ENCODE peak calls at places on chromosome 12, in five cellular contexts. N, O, V, S and Y are unnamed samples.

GRCh38 chr12:25648460-25648859 is 95.4 kb upstream of the LMNTD1 start:
- DNase-seq in N (no peak), O (peak), V (peak), S (peak), Y (peak)

GRCh38 chr12:58668831-58669230 is 251.5 kb downstream of the LRIG3 start:
- DNase-seq in N (no peak), O (no peak), V (peak), S (no peak), Y (no peak)

GRCh38 chr12:18171571-18171970 is 81.6 kb upstream of the RERGL start:
- DNase-seq in N (no peak), O (no peak), V (no peak), S (no peak), Y (no peak)

GRCh38 chr12:131740626-131741025 is 29.7 kb downstream of the SFSWAP start:
- DNase-seq in N (no peak), O (no peak), V (no peak), S (no peak), Y (no peak)

GRCh38 chr12:93773122-93773871 is 96.1 kb downstream of the CRADD start:
- DNase-seq in N (no peak), O (no peak), V (no peak), S (no peak), Y (no peak)

GRCh38 chr12:108273217-108273616 is 65.9 kb downstream of the CMKLR1 start:
- DNase-seq in N (no peak), O (no peak), V (no peak), S (no peak), Y (no peak)

GRCh38 chr12:1927051-1927680 is 8.7 kb upstream of the CACNA2D4 start:
- DNase-seq in N (no peak), O (no peak), V (no peak), S (peak), Y (no peak)

GRCh38 chr12:119208626-119209061 is 29.9 kb downstream of the HSPB8 start:
- DNase-seq in N (no peak), O (no peak), V (peak), S (peak), Y (peak)

GRCh38 chr12:58819945-58820344 is 100.4 kb downstream of the LRIG3 start:
- DNase-seq in N (no peak), O (no peak), V (no peak), S (peak), Y (no peak)

GRCh38 chr12:111429760-111430417 is 24.2 kb downstream of the SH2B3 start:
- DNase-seq in N (no peak), O (no peak), V (no peak), S (no peak), Y (no peak)

GRCh38 chr12:38921025-38921677 is 15.8 kb upstream of the CPNE8 start:
- DNase-seq in N (no peak), O (no peak), V (peak), S (peak), Y (no peak)

GRCh38 chr12:40105515-40106201 is at the start of gene SLC2A13:
- DNase-seq in N (peak), O (peak), V (peak), S (peak), Y (peak)

GRCh38 chr12:110957652-110958051 is 37.3 kb upstream of the MYL2 start:
- DNase-seq in N (peak), O (no peak), V (no peak), S (no peak), Y (peak)